ENCODE peak calls at places on chromosomes 6 and 20, in nine cellular contexts. Z is NCI-H1092; K is iPS-NIHi11; V is activated naive CD4-positive, alpha-beta T cell treated with anti-CD3 and anti-CD28 coated beads, Interleukin-2, amount 10 ng/mL, durations not matched to agents 7 days and 5 days; E is nucleus accumbens; B is head of caudate nucleus; S is amygdala; X is GM23248; Y is renal cortical epithelial cell. A is an unnamed sample.

GRCh38 chr6:32664827-32665362 is 1.6 kb downstream of the HLA-DQB1 start:
- DNase-seq in Z (no peak), K (no peak), V (peak), E (no peak), B (peak), S (no peak), X (peak), Y (no peak), A (no peak)

GRCh38 chr20:14700641-14700965 is 363.2 kb upstream of the FLRT3 start:
- DNase-seq in Z (no peak), K (no peak), V (no peak), E (no peak), B (no peak), S (no peak), X (peak), Y (peak), A (peak)

GRCh38 chr6:166997768-166998255 is 1.4 kb upstream of the CEP43 start:
- DNase-seq in Z (peak), K (peak), V (peak), E (no peak), B (peak), S (peak), X (peak), Y (peak), A (peak)

GRCh38 chr20:59131541-59132285 is 31.9 kb upstream of the ZNF831 start:
- DNase-seq in Z (no peak), K (no peak), V (no peak), E (no peak), B (no peak), S (no peak), X (no peak), Y (no peak), A (no peak)

GRCh38 chr6:3591970-3592369 is 135.1 kb upstream of the SLC22A23 start:
- DNase-seq in Z (no peak), K (no peak), V (no peak), E (no peak), B (no peak), S (no peak), X (no peak), Y (no peak), A (no peak)

GRCh38 chr20:62528983-62529891 is 53.4 kb upstream of the GATA5 start:
- DNase-seq in Z (no peak), K (no peak), V (no peak), E (no peak), B (no peak), S (no peak), X (no peak), Y (no peak), A (no peak)

GRCh38 chr20:18180815-18181214 is 43.2 kb downstream of the KAT14 start:
- DNase-seq in Z (no peak), K (no peak), V (no peak), E (no peak), B (no peak), S (no peak), X (no peak), Y (peak), A (no peak)

GRCh38 chr6:37323568-37323967 is 30.2 kb upstream of the RNF8 start:
- DNase-seq in Z (peak), K (no peak), V (no peak), E (no peak), B (no peak), S (peak), X (peak), Y (no peak), A (peak)

GRCh38 chr6:131029661-131030297 is 33.3 kb downstream of the EPB41L2 start:
- DNase-seq in Z (no peak), K (peak), V (no peak), E (no peak), B (no peak), S (no peak), X (peak), Y (peak), A (peak)

GRCh38 chr20:64044484-64045247 is 4.8 kb downstream of the SOX18 start:
- DNase-seq in Z (no peak), K (no peak), V (no peak), E (no peak), B (no peak), S (no peak), X (peak), Y (peak), A (peak)

GRCh38 chr6:130677766-130678165 is 149.4 kb upstream of the SMLR1 start:
- DNase-seq in Z (no peak), K (no peak), V (no peak), E (no peak), B (no peak), S (no peak), X (no peak), Y (no peak), A (no peak)

GRCh38 chr20:43631598-43631997 is 35.3 kb upstream of the MYBL2 start:
- DNase-seq in Z (no peak), K (no peak), V (no peak), E (no peak), B (no peak), S (no peak), X (no peak), Y (no peak), A (no peak)